ENCODE peak calls at places on chromosome 21, in five cellular contexts. One of them, this sample, is unnamed.
A peak's percentile ranks its signal among the peaks of the same experiment; 100 is the strongest.

GRCh38 chr21:43307677-43308070 is 119.3 kb downstream of the SIK1 start:
- DNase-seq in epithelial cell of prostate: no peak
- DNase-seq in C1 segment of cervical spinal cord: no peak
- DNase-seq in A549: no peak
- DNase-seq in spleen: no peak
- DNase-seq in this sample: no peak

GRCh38 chr21:46509760-46510159 is 51.1 kb downstream of the DIP2A start:
- DNase-seq in epithelial cell of prostate: peak; percentile 67
- DNase-seq in C1 segment of cervical spinal cord: no peak
- DNase-seq in A549: peak; percentile 44
- DNase-seq in spleen: no peak
- DNase-seq in this sample: peak; percentile 22

GRCh38 chr21:45111703-45112102 is 37.3 kb downstream of the ADARB1 start:
- DNase-seq in epithelial cell of prostate: no peak
- DNase-seq in C1 segment of cervical spinal cord: no peak
- DNase-seq in A549: no peak
- DNase-seq in spleen: no peak
- DNase-seq in this sample: no peak

GRCh38 chr21:29181799-29182470 is 51.5 kb downstream of the MAP3K7CL start:
- DNase-seq in epithelial cell of prostate: peak; percentile 49
- DNase-seq in C1 segment of cervical spinal cord: no peak
- DNase-seq in A549: peak; percentile 64
- DNase-seq in spleen: no peak
- DNase-seq in this sample: peak; percentile 65

GRCh38 chr21:38120984-38121855 is 135.6 kb upstream of the KCNJ15 start:
- DNase-seq in epithelial cell of prostate: no peak
- DNase-seq in C1 segment of cervical spinal cord: no peak
- DNase-seq in A549: no peak
- DNase-seq in spleen: no peak
- DNase-seq in this sample: no peak

GRCh38 chr21:44459712-44460440 is 4.6 kb downstream of the LRRC3 start:
- DNase-seq in epithelial cell of prostate: no peak
- DNase-seq in C1 segment of cervical spinal cord: no peak
- DNase-seq in A549: no peak
- DNase-seq in spleen: peak; percentile 51
- DNase-seq in this sample: no peak

GRCh38 chr21:44051462-44051941 is 39.4 kb downstream of the TRAPPC10 start:
- DNase-seq in epithelial cell of prostate: no peak
- DNase-seq in C1 segment of cervical spinal cord: peak; percentile 33
- DNase-seq in A549: no peak
- DNase-seq in spleen: peak; percentile 86
- DNase-seq in this sample: no peak

GRCh38 chr21:38527737-38528136 is 29.5 kb upstream of the ERG start:
- DNase-seq in epithelial cell of prostate: no peak
- DNase-seq in C1 segment of cervical spinal cord: no peak
- DNase-seq in A549: no peak
- DNase-seq in spleen: no peak
- DNase-seq in this sample: no peak

GRCh38 chr21:42375966-42376337 is 9.6 kb upstream of the TFF1 start:
- DNase-seq in epithelial cell of prostate: no peak
- DNase-seq in C1 segment of cervical spinal cord: no peak
- DNase-seq in A549: no peak
- DNase-seq in spleen: peak; percentile 22
- DNase-seq in this sample: no peak

GRCh38 chr21:31550070-31550469 is 109.4 kb upstream of the SOD1 start:
- DNase-seq in epithelial cell of prostate: no peak
- DNase-seq in C1 segment of cervical spinal cord: no peak
- DNase-seq in A549: no peak
- DNase-seq in spleen: no peak
- DNase-seq in this sample: no peak

GRCh38 chr21:44255519-44255981 is 6.1 kb downstream of the DNMT3L start:
- DNase-seq in epithelial cell of prostate: no peak
- DNase-seq in C1 segment of cervical spinal cord: no peak
- DNase-seq in A549: no peak
- DNase-seq in spleen: peak; percentile 54
- DNase-seq in this sample: no peak

GRCh38 chr21:18220498-18220897 is 24.1 kb upstream of the CHODL start:
- DNase-seq in epithelial cell of prostate: no peak
- DNase-seq in C1 segment of cervical spinal cord: no peak
- DNase-seq in A549: no peak
- DNase-seq in spleen: no peak
- DNase-seq in this sample: no peak

GRCh38 chr21:46229133-46229922 is 754 bp upstream of the LSS start:
- DNase-seq in epithelial cell of prostate: no peak
- DNase-seq in C1 segment of cervical spinal cord: peak; percentile 75
- DNase-seq in A549: no peak
- DNase-seq in spleen: peak; percentile 94
- DNase-seq in this sample: no peak

GRCh38 chr21:16192900-16193299 is 463.1 kb downstream of the USP25 start:
- DNase-seq in epithelial cell of prostate: peak; percentile 59
- DNase-seq in C1 segment of cervical spinal cord: no peak
- DNase-seq in A549: peak; percentile 81
- DNase-seq in spleen: no peak
- DNase-seq in this sample: no peak

GRCh38 chr21:35400233-35400939 is 351.3 kb upstream of the RUNX1 start:
- DNase-seq in epithelial cell of prostate: peak; percentile 48
- DNase-seq in C1 segment of cervical spinal cord: no peak
- DNase-seq in A549: peak; percentile 65
- DNase-seq in spleen: no peak
- DNase-seq in this sample: peak; percentile 33

GRCh38 chr21:29022141-29022540 is 2.3 kb upstream of the USP16 start:
- DNase-seq in epithelial cell of prostate: no peak
- DNase-seq in C1 segment of cervical spinal cord: no peak
- DNase-seq in A549: no peak
- DNase-seq in spleen: no peak
- DNase-seq in this sample: no peak

GRCh38 chr21:32119389-32119788 is 159.5 kb downstream of the MIS18A start:
- DNase-seq in epithelial cell of prostate: no peak
- DNase-seq in C1 segment of cervical spinal cord: no peak
- DNase-seq in A549: no peak
- DNase-seq in spleen: no peak
- DNase-seq in this sample: no peak

GRCh38 chr21:43703068-43703880 is 15.7 kb upstream of the PDXK start:
- DNase-seq in epithelial cell of prostate: no peak
- DNase-seq in C1 segment of cervical spinal cord: no peak
- DNase-seq in A549: no peak
- DNase-seq in spleen: peak; percentile 85
- DNase-seq in this sample: no peak

GRCh38 chr21:31279986-31280385 is 64.1 kb downstream of the TIAM1 start:
- DNase-seq in epithelial cell of prostate: no peak
- DNase-seq in C1 segment of cervical spinal cord: no peak
- DNase-seq in A549: no peak
- DNase-seq in spleen: no peak
- DNase-seq in this sample: no peak

GRCh38 chr21:41712730-41713129 is 54.1 kb downstream of the RIPK4 start:
- DNase-seq in epithelial cell of prostate: no peak
- DNase-seq in C1 segment of cervical spinal cord: no peak
- DNase-seq in A549: no peak
- DNase-seq in spleen: no peak
- DNase-seq in this sample: no peak

GRCh38 chr21:45259206-45259795 is 28.4 kb downstream of the POFUT2 start:
- DNase-seq in epithelial cell of prostate: no peak
- DNase-seq in C1 segment of cervical spinal cord: no peak
- DNase-seq in A549: no peak
- DNase-seq in spleen: no peak
- DNase-seq in this sample: no peak

GRCh38 chr21:37917612-37918011 is 1.4 kb upstream of the KCNJ6 start:
- DNase-seq in epithelial cell of prostate: peak; percentile 22
- DNase-seq in C1 segment of cervical spinal cord: no peak
- DNase-seq in A549: peak; percentile 33
- DNase-seq in spleen: no peak
- DNase-seq in this sample: no peak

GRCh38 chr21:17492415-17493168 is 20.3 kb upstream of the CXADR start:
- DNase-seq in epithelial cell of prostate: peak; percentile 74
- DNase-seq in C1 segment of cervical spinal cord: no peak
- DNase-seq in A549: no peak
- DNase-seq in spleen: no peak
- DNase-seq in this sample: no peak

GRCh38 chr21:33268736-33269441 is 2.7 kb downstream of the IL10RB start:
- DNase-seq in epithelial cell of prostate: peak; percentile 88
- DNase-seq in C1 segment of cervical spinal cord: no peak
- DNase-seq in A549: peak; percentile 22
- DNase-seq in spleen: no peak
- DNase-seq in this sample: no peak

GRCh38 chr21:29376556-29376955 is 77.8 kb downstream of the BACH1 start:
- DNase-seq in epithelial cell of prostate: no peak
- DNase-seq in C1 segment of cervical spinal cord: no peak
- DNase-seq in A549: peak; percentile 42
- DNase-seq in spleen: peak; percentile 81
- DNase-seq in this sample: peak; percentile 35

GRCh38 chr21:22211943-22212342 is 1213.7 kb downstream of the NCAM2 start:
- DNase-seq in epithelial cell of prostate: no peak
- DNase-seq in C1 segment of cervical spinal cord: no peak
- DNase-seq in A549: no peak
- DNase-seq in spleen: no peak
- DNase-seq in this sample: no peak

GRCh38 chr21:29320021-29320420 is 21.3 kb downstream of the BACH1 start:
- DNase-seq in epithelial cell of prostate: no peak
- DNase-seq in C1 segment of cervical spinal cord: no peak
- DNase-seq in A549: no peak
- DNase-seq in spleen: no peak
- DNase-seq in this sample: no peak

GRCh38 chr21:45381036-45381787 is 23.8 kb upstream of the COL18A1 start:
- DNase-seq in epithelial cell of prostate: no peak
- DNase-seq in C1 segment of cervical spinal cord: no peak
- DNase-seq in A549: no peak
- DNase-seq in spleen: peak; percentile 49
- DNase-seq in this sample: no peak

GRCh38 chr21:43266534-43266933 is 97.7 kb downstream of the CRYAA start:
- DNase-seq in epithelial cell of prostate: no peak
- DNase-seq in C1 segment of cervical spinal cord: no peak
- DNase-seq in A549: no peak
- DNase-seq in spleen: no peak
- DNase-seq in this sample: no peak

GRCh38 chr21:45887121-45887611 is 94.4 kb upstream of the COL6A1 start:
- DNase-seq in epithelial cell of prostate: no peak
- DNase-seq in C1 segment of cervical spinal cord: peak; percentile 20
- DNase-seq in A549: no peak
- DNase-seq in spleen: peak; percentile 77
- DNase-seq in this sample: no peak

GRCh38 chr21:43278359-43278758 is 109.6 kb downstream of the CRYAA start:
- DNase-seq in epithelial cell of prostate: no peak
- DNase-seq in C1 segment of cervical spinal cord: no peak
- DNase-seq in A549: no peak
- DNase-seq in spleen: peak; percentile 53
- DNase-seq in this sample: no peak

GRCh38 chr21:45333583-45334121 is 46.0 kb upstream of the POFUT2 start:
- DNase-seq in epithelial cell of prostate: no peak
- DNase-seq in C1 segment of cervical spinal cord: no peak
- DNase-seq in A549: no peak
- DNase-seq in spleen: peak; percentile 64
- DNase-seq in this sample: no peak

GRCh38 chr21:45318556-45319341 is 31.1 kb upstream of the POFUT2 start:
- DNase-seq in epithelial cell of prostate: no peak
- DNase-seq in C1 segment of cervical spinal cord: no peak
- DNase-seq in A549: peak; percentile 82
- DNase-seq in spleen: peak; percentile 84
- DNase-seq in this sample: peak; percentile 91

GRCh38 chr21:40178726-40179125 is 311.5 kb downstream of the PCP4 start:
- DNase-seq in epithelial cell of prostate: no peak
- DNase-seq in C1 segment of cervical spinal cord: no peak
- DNase-seq in A549: no peak
- DNase-seq in spleen: no peak
- DNase-seq in this sample: no peak

GRCh38 chr21:21183092-21183491 is 184.9 kb downstream of the NCAM2 start:
- DNase-seq in epithelial cell of prostate: no peak
- DNase-seq in C1 segment of cervical spinal cord: no peak
- DNase-seq in A549: no peak
- DNase-seq in spleen: no peak
- DNase-seq in this sample: no peak

GRCh38 chr21:45592208-45592619 is 50.0 kb upstream of the SLC19A1 start:
- DNase-seq in epithelial cell of prostate: no peak
- DNase-seq in C1 segment of cervical spinal cord: no peak
- DNase-seq in A549: no peak
- DNase-seq in spleen: peak; percentile 71
- DNase-seq in this sample: no peak

This sample was measured in dermis microvascular lymphatic vessel endothelial cell.